ENCODE peak calls at places on chromosomes 12 and 14, in five cellular contexts. I, A, Z, W and X are unnamed samples.

GRCh38 chr14:72603639-72604038 is 290.3 kb downstream of the DPF3 start:
- DNase-seq in I (no peak), A (no peak), Z (no peak), W (no peak), X (no peak)

GRCh38 chr12:109880938-109881337 is 597 bp upstream of the GLTP start:
- DNase-seq in I (no peak), A (no peak), Z (no peak), W (no peak), X (no peak)

GRCh38 chr14:21025374-21026151 is 702 bp upstream of the NDRG2 start:
- DNase-seq in I (peak), A (no peak), Z (no peak), W (peak), X (no peak)

GRCh38 chr12:127785936-127786335 is 481.0 kb upstream of the TMEM132C start:
- DNase-seq in I (no peak), A (no peak), Z (no peak), W (no peak), X (no peak)

GRCh38 chr14:88195676-88196075 is 127.4 kb downstream of the KCNK10 start:
- DNase-seq in I (peak), A (no peak), Z (no peak), W (peak), X (no peak)

GRCh38 chr12:10212623-10213131 is at the start of gene GABARAPL1:
- DNase-seq in I (peak), A (peak), Z (peak), W (peak), X (peak)

GRCh38 chr12:13205809-13206559 is 9.5 kb downstream of the EMP1 start:
- DNase-seq in I (no peak), A (peak), Z (no peak), W (no peak), X (peak)

GRCh38 chr12:112843272-112843671 is 51.7 kb downstream of the RPH3A start:
- DNase-seq in I (peak), A (no peak), Z (no peak), W (no peak), X (no peak)

DNA sequence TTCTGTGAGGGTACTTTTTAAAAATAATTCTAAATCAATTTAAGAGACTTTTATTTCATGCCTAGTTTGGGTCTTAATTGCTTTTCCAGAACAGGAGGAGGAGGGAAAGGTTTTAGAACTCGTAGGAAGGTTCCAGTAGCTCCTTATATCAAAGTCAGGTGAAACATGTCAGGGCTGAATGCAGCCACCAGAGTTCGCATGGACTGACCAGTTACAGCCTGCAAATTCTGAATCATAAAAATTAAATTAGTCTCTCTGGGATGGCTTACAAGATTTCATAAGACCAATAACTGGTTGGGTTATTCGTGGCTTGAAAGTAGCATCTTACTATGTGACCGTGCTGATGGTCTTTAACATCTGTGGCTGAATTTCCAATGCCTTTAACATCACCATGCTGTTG is 410 bp downstream of the BDKRB1 start:
- DNase-seq in I (no peak), A (peak), Z (no peak), W (no peak), X (peak)
- TF ChIP-seq CTCF in I (peak), A (peak), Z (no peak), W (no peak), X (peak)

DNA sequence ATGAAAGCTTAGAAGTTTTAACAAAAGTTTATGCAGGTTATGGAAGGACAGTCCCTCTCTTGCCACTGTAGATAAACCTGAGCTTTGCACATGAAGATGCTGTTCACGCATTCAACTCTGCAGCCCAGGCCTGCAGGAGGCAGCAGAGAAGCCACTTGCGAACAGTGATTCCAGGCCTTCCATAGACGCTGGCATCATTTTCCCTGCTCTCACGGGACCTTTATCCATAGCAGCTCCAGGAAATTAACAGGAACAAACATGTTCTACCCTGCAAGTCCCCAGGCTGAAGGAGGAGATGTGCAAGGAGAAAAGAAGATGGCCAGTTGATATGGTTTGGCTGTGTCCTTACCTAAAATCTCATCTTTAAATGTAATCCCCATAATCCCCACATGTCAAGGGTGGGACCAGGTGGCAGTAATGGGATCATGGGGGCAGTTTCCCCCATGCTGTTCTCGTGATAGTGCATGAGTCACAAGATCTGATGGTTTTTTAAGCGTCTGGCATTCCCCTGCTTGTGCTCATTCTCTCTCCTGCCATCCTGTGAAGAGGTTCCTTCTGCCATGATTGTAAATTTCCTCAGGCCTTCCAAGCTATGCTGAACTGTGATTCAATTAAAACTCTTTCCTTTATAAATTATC is 2.0 kb downstream of the ERP27 start:
- DNase-seq in I (no peak), A (no peak), Z (no peak), W (peak), X (no peak)
- TF ChIP-seq CTCF in I (peak), A (peak), Z (no peak), W (peak), X (no peak)

DNA sequence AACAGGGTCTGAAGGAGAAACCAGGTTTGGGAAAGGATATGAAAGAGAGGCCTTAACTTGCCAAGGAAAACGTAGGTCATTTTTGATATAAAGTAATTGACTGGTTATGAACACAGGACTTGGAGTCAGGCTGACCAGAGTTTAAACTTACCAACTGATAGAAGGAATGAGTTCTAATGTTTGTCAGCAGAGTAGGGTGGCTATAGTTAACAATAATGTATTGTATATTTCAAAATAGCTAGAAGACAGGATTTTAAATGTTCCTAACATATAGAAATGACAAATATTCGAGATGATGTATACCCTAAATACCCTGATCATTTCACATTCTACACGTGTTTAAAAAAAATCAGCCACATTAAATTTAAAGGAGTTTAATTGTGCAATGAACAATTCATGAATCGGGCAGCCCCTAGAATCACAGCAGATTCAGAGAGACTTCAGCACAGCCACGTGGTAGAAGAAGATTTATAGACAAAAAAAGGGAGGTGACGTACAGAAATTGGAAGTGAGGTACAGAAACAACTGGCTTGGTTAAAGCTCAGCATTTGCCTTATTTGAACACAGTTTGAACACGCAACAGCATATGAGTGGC is 52.5 kb upstream of the PLEKHG7 start:
- DNase-seq in I (no peak), A (no peak), Z (no peak), W (no peak), X (no peak)
- TF ChIP-seq CTCF in I (no peak), A (peak), Z (no peak), W (no peak), X (no peak)

GRCh38 chr12:104109446-104110271 is 28.4 kb downstream of the NFYB start:
- DNase-seq in I (no peak), A (no peak), Z (no peak), W (no peak), X (no peak)
- TF ChIP-seq CTCF in I (no peak), A (peak), Z (no peak), W (no peak), X (no peak)

GRCh38 chr12:116059901-116060300 is 217.6 kb downstream of the MED13L start:
- DNase-seq in I (no peak), A (no peak), Z (no peak), W (no peak), X (no peak)

GRCh38 chr12:116058574-116058973 is 218.9 kb downstream of the MED13L start:
- DNase-seq in I (no peak), A (no peak), Z (no peak), W (no peak), X (no peak)

GRCh38 chr12:116055895-116056607 is 221.4 kb downstream of the MED13L start:
- DNase-seq in I (no peak), A (no peak), Z (no peak), W (no peak), X (no peak)

GRCh38 chr12:116054280-116054679 is 223.2 kb downstream of the MED13L start:
- DNase-seq in I (no peak), A (no peak), Z (no peak), W (no peak), X (no peak)

DNA sequence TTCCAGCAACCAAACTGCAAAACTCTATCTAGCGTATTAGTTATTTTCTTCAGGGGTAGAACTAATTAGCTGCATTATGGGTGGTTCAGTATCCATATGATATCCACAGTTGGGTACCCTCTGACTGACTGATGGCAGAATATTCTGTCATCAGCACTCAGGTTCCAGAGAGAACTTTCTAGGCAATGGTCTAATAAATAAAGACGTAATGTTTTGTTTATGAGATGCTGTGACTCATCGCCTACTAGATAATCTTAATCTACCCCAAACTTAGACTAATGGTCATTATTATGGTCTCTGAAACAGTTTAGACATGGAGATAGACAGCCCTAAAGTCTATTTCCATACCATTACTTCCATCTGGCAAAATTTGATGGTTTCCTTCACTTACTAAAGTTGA is 220.1 kb downstream of the MED13L start:
- DNase-seq in I (no peak), A (no peak), Z (no peak), W (no peak), X (no peak)
- TF ChIP-seq CTCF in I (no peak), A (no peak), Z (no peak), W (no peak), X (no peak)

GRCh38 chr12:122880668-122881067 is 15.3 kb downstream of the VPS37B start:
- DNase-seq in I (no peak), A (peak), Z (no peak), W (no peak), X (no peak)
- TF ChIP-seq CTCF in I (peak), A (peak), Z (peak), W (no peak), X (peak)

DNA sequence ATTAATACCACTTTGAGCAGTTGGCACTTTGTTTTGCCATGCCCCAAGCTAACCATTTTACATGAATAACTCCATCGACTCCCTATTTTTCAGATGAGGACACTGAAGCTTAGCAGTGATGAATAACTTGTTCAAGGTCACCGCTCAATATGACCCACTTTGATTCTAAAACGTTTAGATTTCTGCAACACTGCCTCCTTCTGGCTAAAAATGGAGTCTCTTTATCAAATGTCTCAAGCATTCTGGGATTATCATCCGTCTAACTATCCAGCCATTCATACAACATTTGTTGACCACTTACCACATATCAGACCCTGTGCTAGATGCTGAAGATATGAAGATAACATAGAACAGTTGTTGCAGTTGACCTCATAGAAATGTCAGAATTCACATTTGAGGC is 298.0 kb downstream of the PPFIA2 start:
- DNase-seq in I (no peak), A (no peak), Z (no peak), W (no peak), X (no peak)
- TF ChIP-seq CTCF in I (no peak), A (peak), Z (no peak), W (peak), X (no peak)

DNA sequence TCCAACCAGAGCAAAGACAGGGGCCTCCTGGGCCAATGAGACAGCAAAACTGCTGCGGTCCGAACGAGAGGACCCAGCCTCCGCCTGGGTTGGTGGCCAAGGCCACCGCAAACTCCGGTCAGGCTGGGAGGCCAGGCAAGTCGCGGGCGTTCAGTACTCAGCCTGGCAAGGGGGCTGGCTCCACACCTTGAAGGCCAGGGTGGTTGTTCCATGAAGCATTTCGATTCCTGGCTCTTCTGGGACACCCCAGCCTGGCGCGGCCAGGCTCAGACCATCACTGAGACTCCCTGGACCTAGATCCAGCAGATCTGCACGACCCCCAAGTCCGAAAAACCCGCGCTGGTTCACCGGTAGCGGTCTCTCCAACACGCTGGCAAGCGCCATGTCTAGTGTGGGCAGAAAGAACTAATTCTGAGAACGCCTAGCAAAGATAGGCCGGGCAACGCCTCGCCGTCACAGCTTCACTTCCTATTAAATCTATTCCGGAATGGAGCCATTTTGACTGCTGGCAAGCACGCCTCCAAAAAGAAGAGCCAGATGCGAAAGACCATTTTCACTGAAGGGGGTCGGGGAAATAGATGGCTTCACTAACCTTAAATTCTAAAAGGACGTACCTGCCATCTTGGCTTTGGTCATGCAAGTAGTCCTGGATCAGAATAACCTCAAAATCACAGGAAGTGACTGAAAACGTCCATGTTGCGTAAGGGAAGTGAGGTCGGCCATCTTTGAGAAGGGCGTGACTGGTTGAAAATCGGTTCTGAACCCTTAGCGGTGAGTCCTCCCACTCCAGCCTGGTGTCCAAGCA is at the start of gene PSMB5:
- DNase-seq in I (peak), A (peak), Z (peak), W (peak), X (peak)
- TF ChIP-seq CTCF in I (no peak), A (no peak), Z (no peak), W (no peak), X (no peak)